ENCODE peak calls at places on chromosomes 3 and 15, in ten cellular contexts. N is activated B cell treated with CpG ODN at 0.5 μM for 24 hours; T is HCT116; I is Jurkat, Clone E6-1; F is midbrain; O is GM10248; M is substantia nigra; V is cardiac muscle cell; K is lower lobe of right lung; B is kidney. C is an unnamed sample.

GRCh38 chr15:77030928-77031375 is 36.0 kb downstream of the PSTPIP1 start:
- DNase-seq in N (no peak), T (no peak), I (no peak), F (no peak), O (no peak), M (peak), V (no peak), K (no peak), B (peak), C (no peak)

GRCh38 chr15:65146438-65146837 is 12.8 kb upstream of the PDCD7 start:
- DNase-seq in N (no peak), T (no peak), I (no peak), F (no peak), O (no peak), M (no peak), V (no peak), K (no peak), B (no peak), C (no peak)

GRCh38 chr3:110881069-110881468 is 190.5 kb upstream of the NECTIN3 start:
- DNase-seq in N (no peak), T (peak), I (peak), F (peak), O (no peak), M (peak), V (peak), K (peak), B (peak), C (no peak)

GRCh38 chr3:125212509-125213372 is at the start of gene SLC12A8:
- DNase-seq in N (no peak), T (no peak), I (no peak), F (no peak), O (peak), M (no peak), V (no peak), K (no peak), B (peak), C (no peak)

GRCh38 chr3:173501941-173502489 is 104.5 kb downstream of the NLGN1 start:
- DNase-seq in N (no peak), T (no peak), I (no peak), F (no peak), O (no peak), M (no peak), V (no peak), K (no peak), B (no peak), C (peak)

GRCh38 chr3:69370156-69370944 is 15.5 kb downstream of the FRMD4B start:
- DNase-seq in N (no peak), T (no peak), I (peak), F (peak), O (no peak), M (peak), V (no peak), K (peak), B (peak), C (no peak)

GRCh38 chr15:41969851-41970431 is 2.4 kb downstream of the EHD4 start:
- DNase-seq in N (no peak), T (no peak), I (peak), F (no peak), O (peak), M (no peak), V (no peak), K (no peak), B (no peak), C (no peak)

GRCh38 chr3:155704771-155705559 is 39.9 kb downstream of the PLCH1 start:
- DNase-seq in N (no peak), T (no peak), I (no peak), F (peak), O (no peak), M (no peak), V (peak), K (no peak), B (no peak), C (no peak)

GRCh38 chr15:100740105-100740504 is 137.7 kb downstream of the ASB7 start:
- DNase-seq in N (no peak), T (no peak), I (no peak), F (no peak), O (no peak), M (no peak), V (peak), K (no peak), B (no peak), C (peak)

GRCh38 chr3:184769771-184770170 is 42.2 kb upstream of the VPS8 start:
- DNase-seq in N (no peak), T (no peak), I (no peak), F (no peak), O (no peak), M (no peak), V (no peak), K (no peak), B (peak), C (no peak)

GRCh38 chr15:98888839-98889479 is 118.6 kb downstream of the PGPEP1L start:
- DNase-seq in N (no peak), T (no peak), I (no peak), F (no peak), O (no peak), M (no peak), V (peak), K (no peak), B (no peak), C (peak)

GRCh38 chr3:149134560-149134959 is 5.1 kb downstream of the HPS3 start:
- DNase-seq in N (no peak), T (no peak), I (no peak), F (no peak), O (no peak), M (no peak), V (peak), K (no peak), B (no peak), C (peak)

GRCh38 chr3:79230254-79230653 is 537.5 kb downstream of the ROBO1 start:
- DNase-seq in N (no peak), T (no peak), I (no peak), F (no peak), O (no peak), M (no peak), V (no peak), K (no peak), B (no peak), C (no peak)

GRCh38 chr15:71691700-71692417 is 118.5 kb upstream of the NR2E3 start:
- DNase-seq in N (no peak), T (no peak), I (no peak), F (no peak), O (no peak), M (no peak), V (peak), K (no peak), B (no peak), C (peak)

GRCh38 chr15:67035886-67036285 is 29.5 kb upstream of the SMAD3 start:
- DNase-seq in N (no peak), T (no peak), I (no peak), F (no peak), O (no peak), M (no peak), V (no peak), K (no peak), B (no peak), C (no peak)

GRCh38 chr15:90816401-90817116 is 51.8 kb upstream of the FURIN start:
- DNase-seq in N (no peak), T (no peak), I (no peak), F (no peak), O (no peak), M (no peak), V (no peak), K (no peak), B (no peak), C (no peak)

GRCh38 chr3:46406786-46407611 is at the start of the genes CCR5AS and CCRL2:
- DNase-seq in N (peak), T (no peak), I (peak), F (peak), O (peak), M (peak), V (no peak), K (peak), B (peak), C (peak)